ENCODE peak calls at places on chromosomes 3 and 15, in five cellular contexts. C is tibial nerve, I is brain microvascular endothelial cell, X is heart right ventricle, Q is GM12864. B is an unnamed sample.

GRCh38 chr3:100001514-100002270 is 112.6 kb downstream of the FILIP1L start:
- DNase-seq in C (no peak), I (no peak), X (no peak), Q (no peak), B (no peak)

GRCh38 chr3:120622870-120623718 is 27.0 kb downstream of the NDUFB4 start:
- DNase-seq in C (no peak), I (peak; percentile 10), X (no peak), Q (no peak), B (peak; percentile 33)

GRCh38 chr3:36679384-36680200 is 84.8 kb downstream of the DCLK3 start:
- DNase-seq in C (no peak), I (peak; percentile 61), X (no peak), Q (no peak), B (peak; percentile 31)

GRCh38 chr3:156246939-156247725 is 126.8 kb downstream of the KCNAB1 start:
- DNase-seq in C (no peak), I (no peak), X (no peak), Q (no peak), B (no peak)

GRCh38 chr3:47016934-47017435 is 37.5 kb downstream of the NBEAL2 start:
- DNase-seq in C (no peak), I (peak; percentile 88), X (no peak), Q (no peak), B (peak; percentile 61)

GRCh38 chr3:56758539-56758981 is 43.2 kb downstream of the ARHGEF3 start:
- DNase-seq in C (no peak), I (peak; percentile 83), X (no peak), Q (peak; percentile 65), B (peak; percentile 90)

GRCh38 chr15:48965972-48966371 is 2.3 kb upstream of the SHC4 start:
- DNase-seq in C (no peak), I (peak; percentile 53), X (no peak), Q (no peak), B (peak; percentile 82)

GRCh38 chr15:53549697-53550315 is 209.7 kb downstream of the WDR72 start:
- DNase-seq in C (no peak), I (no peak), X (no peak), Q (no peak), B (no peak)

GRCh38 chr3:52784931-52785590 is 7.7 kb downstream of the ITIH1 start:
- DNase-seq in C (no peak), I (no peak), X (no peak), Q (no peak), B (no peak)

GRCh38 chr3:112634786-112635541 is 6.0 kb downstream of the CCDC80 start:
- DNase-seq in C (no peak), I (no peak), X (no peak), Q (no peak), B (no peak)

GRCh38 chr15:69388259-69388658 is 25.9 kb upstream of the KIF23 start:
- DNase-seq in C (no peak), I (no peak), X (no peak), Q (no peak), B (no peak)

DNA sequence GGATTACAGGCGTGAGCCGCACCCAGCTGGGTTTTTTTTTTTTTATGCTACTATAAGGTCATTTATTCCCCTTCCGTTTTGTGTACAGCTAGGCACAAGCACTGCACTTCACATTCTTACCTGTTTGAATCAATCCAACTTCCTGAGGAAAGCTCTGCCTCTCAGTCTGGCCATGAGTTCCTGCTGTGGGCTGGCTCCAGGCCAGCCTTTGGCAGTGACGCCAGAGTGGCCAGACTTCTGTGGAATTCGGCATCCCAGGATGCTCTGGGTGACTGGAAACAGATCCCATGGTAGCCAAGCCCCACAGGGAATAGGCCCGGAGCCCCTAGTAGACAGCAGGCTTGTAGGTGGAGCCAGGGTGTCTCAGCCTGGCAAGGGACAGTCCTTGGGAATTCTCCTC is 21.5 kb upstream of the TIMP4 start:
- DNase-seq in C (no peak), I (peak; percentile 84), X (peak; percentile 44), Q (no peak), B (no peak)
- TF ChIP-seq CTCF in C (no peak), I (no peak), X (no peak), Q (no peak), B (no peak)

DNA sequence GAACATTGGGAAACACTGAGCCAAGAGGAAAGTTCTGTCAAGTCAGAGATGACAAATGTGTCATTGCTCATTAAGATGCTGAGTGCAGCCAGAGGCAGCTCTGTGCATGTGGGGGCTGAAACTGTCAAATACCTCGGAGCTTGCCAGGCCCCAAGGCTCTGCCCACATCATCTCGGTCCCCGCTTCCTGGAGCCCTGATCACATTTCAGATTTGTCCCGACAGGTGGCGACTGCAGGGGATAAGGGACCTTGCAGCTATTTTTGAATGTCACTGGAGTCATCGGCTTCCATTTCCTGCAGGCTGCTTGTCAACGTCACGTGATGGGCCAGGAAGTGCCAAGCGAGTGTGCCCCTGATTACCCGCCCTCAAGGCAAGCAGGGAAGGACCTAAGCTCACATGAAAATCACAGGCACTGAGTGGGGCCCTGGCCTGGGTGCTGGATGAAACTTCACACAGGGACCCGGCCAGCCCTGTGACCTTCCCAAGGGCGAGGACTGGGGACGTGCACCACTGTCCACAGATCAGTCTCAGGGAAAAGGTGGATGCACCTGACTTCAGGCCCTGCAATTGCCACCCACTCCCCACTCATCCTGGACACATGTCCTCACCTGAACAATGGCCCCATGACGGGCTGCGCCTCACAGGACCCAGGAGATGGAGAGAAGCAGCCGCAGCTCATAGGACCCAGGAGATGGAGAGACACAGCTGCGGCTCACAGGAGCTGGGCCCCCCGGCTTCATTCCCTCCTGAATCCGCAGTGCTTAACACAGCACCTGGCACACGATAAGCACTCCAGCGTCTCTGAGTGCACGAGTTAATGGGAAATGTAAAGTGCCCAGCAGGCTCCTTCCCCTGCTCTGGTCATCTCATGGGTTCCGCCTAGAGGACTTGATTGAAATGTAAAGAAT is 73.4 kb downstream of the NUP210 start:
- DNase-seq in C (peak; percentile 5), I (no peak), X (peak; percentile 27), Q (no peak), B (no peak)
- H3K4me3 ChIP-seq in C (no peak overlapping the region), I (no peak overlapping the region), X (no peak overlapping the region), Q (no peak overlapping the region), B (no peak overlapping the region)

GRCh38 chr3:171901615-171902312 is 58.6 kb downstream of the TMEM212 start:
- DNase-seq in C (no peak), I (no peak), X (no peak), Q (no peak), B (no peak)
- TF ChIP-seq CTCF in C (no peak), I (no peak), X (no peak), Q (no peak), B (no peak)

GRCh38 chr15:66497502-66498455 is at the start of gene SNAPC5:
- DNase-seq in C (peak; percentile 97), I (peak; percentile 92), X (peak; percentile 96), Q (peak; percentile 86), B (peak; percentile 98)

GRCh38 chr15:66494262-66494661 is 3.3 kb downstream of the SNAPC5 start:
- DNase-seq in C (no peak), I (no peak), X (no peak), Q (no peak), B (no peak)

GRCh38 chr15:66496951-66497501 is 536 bp downstream of the SNAPC5 start:
- DNase-seq in C (no peak), I (no peak), X (no peak), Q (no peak), B (no peak)

GRCh38 chr15:66502491-66502890 is 2.2 kb downstream of the RPL4 start:
- DNase-seq in C (no peak), I (no peak), X (no peak), Q (no peak), B (no peak)

DNA sequence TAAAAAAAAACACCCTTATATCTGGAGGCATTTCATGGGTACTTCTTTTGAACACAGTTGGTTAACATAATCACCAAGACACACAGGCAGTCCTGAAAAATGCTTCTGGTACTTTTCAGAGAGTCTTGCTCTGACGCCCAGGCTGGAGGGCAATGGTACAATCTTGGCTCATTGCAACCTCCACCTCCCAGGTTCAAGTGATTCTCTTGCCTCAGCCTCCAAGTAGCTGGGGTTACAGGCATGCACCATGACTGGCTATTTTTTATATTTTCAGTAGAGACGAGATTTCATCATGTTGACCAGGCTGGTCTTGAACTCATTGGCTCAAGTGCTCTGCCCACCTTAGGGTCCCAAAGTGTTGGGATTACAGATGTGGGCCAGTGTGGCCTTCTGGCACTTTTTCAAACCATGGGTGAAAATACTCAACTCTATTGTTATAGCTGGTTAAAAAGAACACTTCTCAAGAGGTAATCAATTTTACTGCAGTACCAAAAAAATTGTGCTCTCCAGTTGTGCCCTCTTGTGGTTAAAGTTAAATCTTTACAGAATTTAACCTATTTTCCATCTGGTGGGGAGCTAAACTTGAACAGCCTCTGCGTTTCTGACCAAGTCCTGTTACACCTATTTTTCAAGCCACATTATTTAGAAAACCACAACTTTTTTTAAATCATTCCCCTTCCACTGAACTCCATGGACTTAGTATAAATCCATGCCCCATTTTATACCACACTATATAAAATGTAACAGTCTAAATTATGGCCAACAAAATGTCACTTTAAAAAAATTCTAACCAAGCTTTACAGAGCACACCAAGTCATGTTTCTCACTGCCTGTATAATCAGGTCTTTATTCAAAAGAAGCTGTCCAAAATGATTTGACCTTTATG is 1.2 kb upstream of the SNAPC5 start:
- DNase-seq in C (no peak), I (no peak), X (no peak), Q (no peak), B (peak; percentile 47)
- H3K4me3 ChIP-seq in C (no peak overlapping the region), I (no peak overlapping the region), X (no peak overlapping the region), Q (no peak overlapping the region), B (no peak overlapping the region)

GRCh38 chr3:13874891-13875290 is 5.0 kb downstream of the WNT7A start:
- DNase-seq in C (no peak), I (no peak), X (no peak), Q (no peak), B (no peak)

GRCh38 chr3:13876451-13876850 is 3.4 kb downstream of the WNT7A start:
- DNase-seq in C (no peak), I (no peak), X (no peak), Q (no peak), B (no peak)

GRCh38 chr3:13872451-13872850 is 7.4 kb downstream of the WNT7A start:
- DNase-seq in C (no peak), I (no peak), X (no peak), Q (no peak), B (no peak)

GRCh38 chr3:13871791-13872190 is 8.1 kb downstream of the WNT7A start:
- DNase-seq in C (no peak), I (no peak), X (no peak), Q (no peak), B (no peak)

DNA sequence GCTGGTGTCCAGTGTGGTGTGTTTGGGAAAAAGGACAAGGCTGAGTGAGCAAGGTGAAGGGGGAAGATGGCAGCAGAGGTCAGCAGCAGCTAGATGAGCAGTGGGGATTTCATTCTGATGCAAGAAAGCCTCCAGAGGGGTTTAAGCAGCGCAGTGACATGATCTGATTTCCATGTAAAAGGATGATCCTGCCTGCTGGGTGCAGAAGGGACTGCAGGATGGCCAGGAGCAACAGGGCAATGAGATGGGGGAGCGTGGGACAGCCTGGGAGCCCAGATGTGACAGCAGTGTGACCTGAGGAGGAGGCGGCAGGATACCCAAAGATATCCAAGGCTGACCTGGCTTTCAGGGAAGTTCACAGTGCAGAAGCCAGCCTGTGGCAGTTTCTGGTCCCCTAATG is 6.1 kb downstream of the WNT7A start:
- DNase-seq in C (no peak), I (no peak), X (no peak), Q (no peak), B (no peak)
- TF ChIP-seq CTCF in C (no peak), I (no peak), X (no peak), Q (no peak), B (no peak)

GRCh38 chr15:31353931-31354330 is 27.3 kb downstream of the KLF13 start:
- DNase-seq in C (no peak), I (no peak), X (peak; percentile 70), Q (no peak), B (no peak)
- H3K4me3 ChIP-seq in C (no peak overlapping the region), I (no peak overlapping the region), X (peak overlapping the region; percentile 36), Q (no peak overlapping the region), B (no peak overlapping the region)

B was measured in GM12865.